ENCODE peak calls at places on chromosomes 1 and 21, in ten cellular contexts. One of them, this sample, is unnamed.

GRCh38 chr1:95660736-95661135 is 426.7 kb downstream of the RWDD3 start:
- DNase-seq in cardiac fibroblast: no peak
- DNase-seq in WERI-Rb-1: no peak
- DNase-seq in T-helper 2 cell: no peak
- DNase-seq in pulmonary artery endothelial cell: no peak
- DNase-seq in GM12891: no peak
- DNase-seq in non-pigmented ciliary epithelial cell: no peak
- DNase-seq in activated CD4-positive, alpha-beta T cell treated with anti-CD3 and anti-CD28 coated beads, Interleukin-2, amount 50 U/mL, for 1 hour: no peak
- DNase-seq in coronary artery: no peak
- DNase-seq in CD4-positive, alpha-beta T cell: no peak
- DNase-seq in this sample: no peak

GRCh38 chr21:26070822-26071425 is 99.6 kb downstream of the APP start:
- DNase-seq in cardiac fibroblast: peak
- DNase-seq in WERI-Rb-1: no peak
- DNase-seq in T-helper 2 cell: no peak
- DNase-seq in pulmonary artery endothelial cell: no peak
- DNase-seq in GM12891: no peak
- DNase-seq in non-pigmented ciliary epithelial cell: no peak
- DNase-seq in activated CD4-positive, alpha-beta T cell treated with anti-CD3 and anti-CD28 coated beads, Interleukin-2, amount 50 U/mL, for 1 hour: peak
- DNase-seq in coronary artery: no peak
- DNase-seq in CD4-positive, alpha-beta T cell: peak
- DNase-seq in this sample: peak

GRCh38 chr1:182795563-182796228 is 6.1 kb downstream of the NPL start:
- DNase-seq in cardiac fibroblast: no peak
- DNase-seq in WERI-Rb-1: no peak
- DNase-seq in T-helper 2 cell: no peak
- DNase-seq in pulmonary artery endothelial cell: no peak
- DNase-seq in GM12891: no peak
- DNase-seq in non-pigmented ciliary epithelial cell: no peak
- DNase-seq in activated CD4-positive, alpha-beta T cell treated with anti-CD3 and anti-CD28 coated beads, Interleukin-2, amount 50 U/mL, for 1 hour: no peak
- DNase-seq in coronary artery: no peak
- DNase-seq in CD4-positive, alpha-beta T cell: no peak
- DNase-seq in this sample: no peak

GRCh38 chr21:33325222-33326067 is 675 bp downstream of the IFNAR1 start:
- DNase-seq in cardiac fibroblast: peak
- DNase-seq in WERI-Rb-1: peak
- DNase-seq in T-helper 2 cell: peak
- DNase-seq in pulmonary artery endothelial cell: peak
- DNase-seq in GM12891: no peak
- DNase-seq in non-pigmented ciliary epithelial cell: no peak
- DNase-seq in activated CD4-positive, alpha-beta T cell treated with anti-CD3 and anti-CD28 coated beads, Interleukin-2, amount 50 U/mL, for 1 hour: peak
- DNase-seq in coronary artery: peak
- DNase-seq in CD4-positive, alpha-beta T cell: peak
- DNase-seq in this sample: peak

GRCh38 chr21:42358261-42358660 is 7.5 kb upstream of the TFF2 start:
- DNase-seq in cardiac fibroblast: no peak
- DNase-seq in WERI-Rb-1: no peak
- DNase-seq in T-helper 2 cell: no peak
- DNase-seq in pulmonary artery endothelial cell: no peak
- DNase-seq in GM12891: no peak
- DNase-seq in non-pigmented ciliary epithelial cell: no peak
- DNase-seq in activated CD4-positive, alpha-beta T cell treated with anti-CD3 and anti-CD28 coated beads, Interleukin-2, amount 50 U/mL, for 1 hour: no peak
- DNase-seq in coronary artery: no peak
- DNase-seq in CD4-positive, alpha-beta T cell: no peak
- DNase-seq in this sample: no peak

GRCh38 chr1:173478099-173478555 is 992 bp downstream of the PRDX6 start:
- DNase-seq in cardiac fibroblast: peak
- DNase-seq in WERI-Rb-1: no peak
- DNase-seq in T-helper 2 cell: no peak
- DNase-seq in pulmonary artery endothelial cell: peak
- DNase-seq in GM12891: no peak
- DNase-seq in non-pigmented ciliary epithelial cell: peak
- DNase-seq in activated CD4-positive, alpha-beta T cell treated with anti-CD3 and anti-CD28 coated beads, Interleukin-2, amount 50 U/mL, for 1 hour: no peak
- DNase-seq in coronary artery: peak
- DNase-seq in CD4-positive, alpha-beta T cell: no peak
- DNase-seq in this sample: peak

GRCh38 chr1:225466848-225467192 is 39.0 kb upstream of the LBR start:
- DNase-seq in cardiac fibroblast: no peak
- DNase-seq in WERI-Rb-1: no peak
- DNase-seq in T-helper 2 cell: no peak
- DNase-seq in pulmonary artery endothelial cell: no peak
- DNase-seq in GM12891: no peak
- DNase-seq in non-pigmented ciliary epithelial cell: no peak
- DNase-seq in activated CD4-positive, alpha-beta T cell treated with anti-CD3 and anti-CD28 coated beads, Interleukin-2, amount 50 U/mL, for 1 hour: no peak
- DNase-seq in coronary artery: no peak
- DNase-seq in CD4-positive, alpha-beta T cell: no peak
- DNase-seq in this sample: no peak

GRCh38 chr1:220544901-220545303 is 17.0 kb downstream of the MARK1 start:
- DNase-seq in cardiac fibroblast: no peak
- DNase-seq in WERI-Rb-1: peak
- DNase-seq in T-helper 2 cell: no peak
- DNase-seq in pulmonary artery endothelial cell: no peak
- DNase-seq in GM12891: no peak
- DNase-seq in non-pigmented ciliary epithelial cell: no peak
- DNase-seq in activated CD4-positive, alpha-beta T cell treated with anti-CD3 and anti-CD28 coated beads, Interleukin-2, amount 50 U/mL, for 1 hour: no peak
- DNase-seq in coronary artery: no peak
- DNase-seq in CD4-positive, alpha-beta T cell: no peak
- DNase-seq in this sample: no peak

GRCh38 chr1:240888039-240888786 is 276.3 kb upstream of the GREM2 start:
- DNase-seq in cardiac fibroblast: no peak
- DNase-seq in WERI-Rb-1: peak
- DNase-seq in T-helper 2 cell: no peak
- DNase-seq in pulmonary artery endothelial cell: no peak
- DNase-seq in GM12891: peak
- DNase-seq in non-pigmented ciliary epithelial cell: no peak
- DNase-seq in activated CD4-positive, alpha-beta T cell treated with anti-CD3 and anti-CD28 coated beads, Interleukin-2, amount 50 U/mL, for 1 hour: no peak
- DNase-seq in coronary artery: no peak
- DNase-seq in CD4-positive, alpha-beta T cell: no peak
- DNase-seq in this sample: peak

GRCh38 chr1:50106095-50106761 is 2.5 kb upstream of the ELAVL4 start:
- DNase-seq in cardiac fibroblast: no peak
- DNase-seq in WERI-Rb-1: no peak
- DNase-seq in T-helper 2 cell: no peak
- DNase-seq in pulmonary artery endothelial cell: no peak
- DNase-seq in GM12891: no peak
- DNase-seq in non-pigmented ciliary epithelial cell: no peak
- DNase-seq in activated CD4-positive, alpha-beta T cell treated with anti-CD3 and anti-CD28 coated beads, Interleukin-2, amount 50 U/mL, for 1 hour: no peak
- DNase-seq in coronary artery: no peak
- DNase-seq in CD4-positive, alpha-beta T cell: no peak
- DNase-seq in this sample: peak

GRCh38 chr1:206798384-206798996 is 26.2 kb upstream of the IL10 start:
- DNase-seq in cardiac fibroblast: no peak
- DNase-seq in WERI-Rb-1: no peak
- DNase-seq in T-helper 2 cell: no peak
- DNase-seq in pulmonary artery endothelial cell: no peak
- DNase-seq in GM12891: no peak
- DNase-seq in non-pigmented ciliary epithelial cell: no peak
- DNase-seq in activated CD4-positive, alpha-beta T cell treated with anti-CD3 and anti-CD28 coated beads, Interleukin-2, amount 50 U/mL, for 1 hour: no peak
- DNase-seq in coronary artery: no peak
- DNase-seq in CD4-positive, alpha-beta T cell: no peak
- DNase-seq in this sample: no peak

GRCh38 chr1:153040950-153041631 is at the start of gene SPRR2D:
- DNase-seq in cardiac fibroblast: no peak
- DNase-seq in WERI-Rb-1: no peak
- DNase-seq in T-helper 2 cell: no peak
- DNase-seq in pulmonary artery endothelial cell: no peak
- DNase-seq in GM12891: no peak
- DNase-seq in non-pigmented ciliary epithelial cell: no peak
- DNase-seq in activated CD4-positive, alpha-beta T cell treated with anti-CD3 and anti-CD28 coated beads, Interleukin-2, amount 50 U/mL, for 1 hour: no peak
- DNase-seq in coronary artery: no peak
- DNase-seq in CD4-positive, alpha-beta T cell: no peak
- DNase-seq in this sample: no peak

GRCh38 chr1:45205910-45206721 is at the start of gene ZSWIM5:
- DNase-seq in cardiac fibroblast: peak
- DNase-seq in WERI-Rb-1: peak
- DNase-seq in T-helper 2 cell: peak
- DNase-seq in pulmonary artery endothelial cell: peak
- DNase-seq in GM12891: peak
- DNase-seq in non-pigmented ciliary epithelial cell: no peak
- DNase-seq in activated CD4-positive, alpha-beta T cell treated with anti-CD3 and anti-CD28 coated beads, Interleukin-2, amount 50 U/mL, for 1 hour: peak
- DNase-seq in coronary artery: peak
- DNase-seq in CD4-positive, alpha-beta T cell: peak
- DNase-seq in this sample: peak

GRCh38 chr1:16181887-16182719 is 26.2 kb upstream of the EPHA2 start:
- DNase-seq in cardiac fibroblast: peak
- DNase-seq in WERI-Rb-1: no peak
- DNase-seq in T-helper 2 cell: no peak
- DNase-seq in pulmonary artery endothelial cell: peak
- DNase-seq in GM12891: no peak
- DNase-seq in non-pigmented ciliary epithelial cell: peak
- DNase-seq in activated CD4-positive, alpha-beta T cell treated with anti-CD3 and anti-CD28 coated beads, Interleukin-2, amount 50 U/mL, for 1 hour: no peak
- DNase-seq in coronary artery: peak
- DNase-seq in CD4-positive, alpha-beta T cell: no peak
- DNase-seq in this sample: peak

GRCh38 chr1:52920791-52921291 is 699 bp downstream of the ECHDC2 start:
- DNase-seq in cardiac fibroblast: peak
- DNase-seq in WERI-Rb-1: no peak
- DNase-seq in T-helper 2 cell: no peak
- DNase-seq in pulmonary artery endothelial cell: no peak
- DNase-seq in GM12891: no peak
- DNase-seq in non-pigmented ciliary epithelial cell: no peak
- DNase-seq in activated CD4-positive, alpha-beta T cell treated with anti-CD3 and anti-CD28 coated beads, Interleukin-2, amount 50 U/mL, for 1 hour: no peak
- DNase-seq in coronary artery: no peak
- DNase-seq in CD4-positive, alpha-beta T cell: no peak
- DNase-seq in this sample: peak

GRCh38 chr1:37849480-37849879 is 9.9 kb downstream of the MTF1 start:
- DNase-seq in cardiac fibroblast: no peak
- DNase-seq in WERI-Rb-1: no peak
- DNase-seq in T-helper 2 cell: no peak
- DNase-seq in pulmonary artery endothelial cell: no peak
- DNase-seq in GM12891: no peak
- DNase-seq in non-pigmented ciliary epithelial cell: no peak
- DNase-seq in activated CD4-positive, alpha-beta T cell treated with anti-CD3 and anti-CD28 coated beads, Interleukin-2, amount 50 U/mL, for 1 hour: no peak
- DNase-seq in coronary artery: no peak
- DNase-seq in CD4-positive, alpha-beta T cell: no peak
- DNase-seq in this sample: no peak

This sample was measured in left kidney.